ENCODE peak calls at places on chromosomes 1 and 21, in seven cellular contexts. R is H9, G is IMR-90, I is neuronal stem cell, U is mesenchymal stem cell, X is mesendoderm, A is trophoblast cell. Y is an unnamed sample.

GRCh38 chr1:5156416-5156815 is 502.0 kb downstream of the AJAP1 start:
- DNase-seq in R (no peak), G (no peak), I (no peak), U (no peak), X (no peak), A (no peak), Y (no peak)

GRCh38 chr21:33266050-33266783 is at the start of gene IL10RB:
- DNase-seq in R (peak; percentile 78), G (peak; percentile 39), I (peak; percentile 75), U (peak; percentile 75), X (peak; percentile 73), A (peak; percentile 75), Y (peak; percentile 19)

GRCh38 chr21:20311388-20311787 is 686.8 kb upstream of the NCAM2 start:
- DNase-seq in R (no peak), G (no peak), I (no peak), U (no peak), X (no peak), A (no peak), Y (no peak)

GRCh38 chr21:45333583-45334121 is 46.0 kb upstream of the POFUT2 start:
- DNase-seq in R (peak; percentile 36), G (peak; percentile 57), I (no peak), U (peak; percentile 82), X (no peak), A (no peak), Y (no peak)

GRCh38 chr1:50591598-50591997 is 168.4 kb upstream of the DMRTA2 start:
- DNase-seq in R (no peak), G (peak; percentile 50), I (no peak), U (no peak), X (no peak), A (no peak), Y (no peak)

GRCh38 chr1:203305809-203306088 is 430 bp downstream of the BTG2 start:
- DNase-seq in R (no peak), G (no peak), I (no peak), U (no peak), X (no peak), A (no peak), Y (no peak)

GRCh38 chr1:8652607-8653046 is 164.8 kb downstream of the RERE start:
- DNase-seq in R (no peak), G (no peak), I (no peak), U (peak; percentile 37), X (no peak), A (no peak), Y (no peak)

GRCh38 chr1:246602194-246602593 is 35.9 kb downstream of the CNST start:
- DNase-seq in R (no peak), G (peak; percentile 34), I (no peak), U (peak; percentile 41), X (no peak), A (no peak), Y (no peak)

GRCh38 chr1:97094257-97094972 is 372.8 kb downstream of the PTBP2 start:
- DNase-seq in R (no peak), G (peak; percentile 94), I (no peak), U (peak; percentile 67), X (peak; percentile 59), A (peak; percentile 81), Y (no peak)

GRCh38 chr21:38897532-38898421 is 92.0 kb downstream of the ETS2 start:
- DNase-seq in R (no peak), G (no peak), I (no peak), U (no peak), X (no peak), A (no peak), Y (no peak)

GRCh38 chr1:160032165-160032827 is 506 bp upstream of the PIGM start:
- DNase-seq in R (no peak), G (no peak), I (no peak), U (no peak), X (no peak), A (peak; percentile 4), Y (no peak)

GRCh38 chr21:37378700-37379139 is 12.1 kb downstream of the DYRK1A start:
- DNase-seq in R (no peak), G (no peak), I (no peak), U (no peak), X (no peak), A (no peak), Y (no peak)

GRCh38 chr1:201456499-201457309 is 12.3 kb downstream of the PHLDA3 start:
- DNase-seq in R (peak; percentile 31), G (peak; percentile 98), I (no peak), U (peak; percentile 99), X (peak; percentile 84), A (peak; percentile 89), Y (no peak)

GRCh38 chr1:36099681-36100341 is 11.1 kb downstream of the ADPRS start:
- DNase-seq in R (peak; percentile 89), G (peak; percentile 73), I (peak; percentile 81), U (peak; percentile 72), X (peak; percentile 83), A (peak; percentile 83), Y (peak; percentile 76)

GRCh38 chr1:1356796-1357401 is 1.5 kb downstream of the MXRA8 start:
- DNase-seq in R (no peak), G (no peak), I (no peak), U (peak; percentile 35), X (no peak), A (no peak), Y (no peak)

GRCh38 chr1:230359992-230360391 is 66.1 kb downstream of the PGBD5 start:
- DNase-seq in R (no peak), G (peak; percentile 80), I (no peak), U (peak; percentile 24), X (peak; percentile 32), A (peak; percentile 100), Y (no peak)

GRCh38 chr1:198118136-198118535 is 38.7 kb upstream of the NEK7 start:
- DNase-seq in R (no peak), G (peak; percentile 99), I (no peak), U (peak; percentile 59), X (no peak), A (peak; percentile 76), Y (no peak)

GRCh38 chr1:205441318-205441633 is 14.6 kb downstream of the BLACAT1 start:
- DNase-seq in R (no peak), G (no peak), I (no peak), U (no peak), X (no peak), A (no peak), Y (no peak)
- H3K23ac ChIP-seq in R (no peak overlapping the region), G (no peak overlapping the region), I (no peak overlapping the region), U (no peak overlapping the region), X (no peak overlapping the region), A (no peak overlapping the region), Y (no peak overlapping the region)

DNA sequence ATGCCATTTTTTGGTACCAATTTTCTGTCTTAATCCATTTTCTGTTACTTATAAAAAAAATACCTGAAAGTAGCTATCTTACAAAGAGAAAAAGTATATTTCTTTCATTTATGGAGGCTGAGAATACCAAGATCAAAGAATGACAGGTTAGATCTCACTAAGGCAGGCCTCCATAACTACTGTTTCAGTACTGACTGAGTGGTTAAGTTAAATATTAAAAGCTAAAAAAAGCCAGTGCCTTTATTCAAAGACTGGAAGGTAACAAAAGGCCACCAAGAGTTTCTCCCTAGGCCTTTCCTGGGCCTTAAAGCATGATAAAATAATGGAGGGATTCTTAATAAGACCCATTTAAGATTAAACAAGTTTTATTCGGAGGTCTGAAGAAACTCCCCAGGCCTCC is 687.7 kb upstream of the ADGRL4 start:
- DNase-seq in R (no peak), G (no peak), I (no peak), U (no peak), X (no peak), A (no peak), Y (no peak)
- H3K23ac ChIP-seq in R (no peak overlapping the region), G (no peak overlapping the region), I (no peak overlapping the region), U (no peak overlapping the region), X (no peak overlapping the region), A (no peak overlapping the region), Y (no peak overlapping the region)

GRCh38 chr1:66206563-66207154 is 327.3 kb upstream of the SGIP1 start:
- DNase-seq in R (no peak), G (peak; percentile 32), I (no peak), U (no peak), X (no peak), A (no peak), Y (no peak)
- H3K23ac ChIP-seq in R (no peak overlapping the region), G (no peak overlapping the region), I (no peak overlapping the region), U (no peak overlapping the region), X (no peak overlapping the region), A (no peak overlapping the region), Y (no peak overlapping the region)

GRCh38 chr1:76482272-76482671 is 385.0 kb upstream of the ST6GALNAC5 start:
- DNase-seq in R (no peak), G (no peak), I (no peak), U (no peak), X (no peak), A (no peak), Y (no peak)

GRCh38 chr1:76474922-76475321 is 392.4 kb upstream of the ST6GALNAC5 start:
- DNase-seq in R (no peak), G (no peak), I (no peak), U (no peak), X (no peak), A (no peak), Y (no peak)

GRCh38 chr1:76477131-76477530 is 390.1 kb upstream of the ST6GALNAC5 start:
- DNase-seq in R (no peak), G (no peak), I (no peak), U (no peak), X (no peak), A (no peak), Y (no peak)
- H3K23ac ChIP-seq in R (no peak overlapping the region), G (no peak overlapping the region), I (no peak overlapping the region), U (no peak overlapping the region), X (no peak overlapping the region), A (no peak overlapping the region), Y (no peak overlapping the region)

DNA sequence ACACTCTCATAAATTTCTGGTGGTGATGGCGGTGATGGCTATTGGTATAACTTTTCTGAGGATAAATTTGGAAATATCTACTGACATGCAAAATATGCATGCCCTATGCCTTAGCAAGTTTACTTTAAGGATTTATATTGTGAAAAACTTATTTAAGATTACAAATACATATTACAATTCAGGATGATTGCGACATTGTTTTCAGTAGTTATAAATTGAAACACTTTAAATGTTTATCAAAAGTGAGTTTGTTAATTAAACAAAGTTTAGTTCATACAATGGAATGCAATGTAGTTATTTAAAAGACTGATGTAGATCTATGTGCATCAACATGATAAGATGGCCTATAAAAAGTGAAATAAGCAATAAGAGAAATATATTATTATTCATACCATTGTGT is 331.3 kb upstream of the NR5A2 start:
- DNase-seq in R (no peak), G (no peak), I (no peak), U (no peak), X (no peak), A (no peak), Y (no peak)
- H3K23ac ChIP-seq in R (no peak overlapping the region), G (no peak overlapping the region), I (no peak overlapping the region), U (no peak overlapping the region), X (no peak overlapping the region), A (no peak overlapping the region), Y (no peak overlapping the region)

DNA sequence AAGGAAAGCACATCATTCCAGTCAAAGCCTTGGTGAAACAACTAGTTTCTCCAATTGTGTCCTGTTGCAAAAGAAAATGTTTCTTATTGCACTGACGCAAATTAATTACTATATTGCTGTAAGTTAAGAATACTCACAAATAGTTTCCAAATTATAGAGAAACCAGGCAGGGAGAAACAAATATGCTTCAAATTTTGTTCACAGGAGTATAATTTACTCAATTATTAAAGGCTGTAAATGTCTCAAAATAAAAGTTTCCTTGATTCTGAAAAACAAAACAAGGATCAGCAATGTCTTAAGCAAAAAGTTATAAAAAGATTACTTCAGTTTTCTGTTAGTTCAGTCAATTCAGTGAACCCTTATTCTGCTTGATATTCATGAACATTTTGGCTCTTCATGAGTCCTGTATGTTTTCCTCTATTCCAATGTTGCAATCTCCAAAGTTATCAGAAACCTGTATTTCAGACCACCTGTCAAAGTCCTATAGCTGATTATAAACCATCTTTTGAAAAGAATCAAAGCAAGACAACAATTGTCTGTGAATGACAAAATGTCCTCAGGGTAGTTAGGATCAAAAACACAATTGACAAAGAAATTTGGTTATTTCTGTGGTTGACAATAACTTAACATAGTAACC is 11.7 kb upstream of the SYPL2 start:
- DNase-seq in R (no peak), G (no peak), I (no peak), U (no peak), X (peak; percentile 28), A (peak; percentile 7), Y (no peak)
- H3K23ac ChIP-seq in R (no peak overlapping the region), G (no peak overlapping the region), I (no peak overlapping the region), U (no peak overlapping the region), X (no peak overlapping the region), A (no peak overlapping the region), Y (no peak overlapping the region)